ENCODE peak calls at places on chromosomes 13 and 19, in seven cellular contexts. Y, L, H, W, Z, G and U are unnamed samples.

GRCh38 chr19:57708641-57709354 is at the start of gene ZNF154:
- DNase-seq in H (peak), W (peak), Z (no peak), L (no peak), G (no peak), Y (peak), U (no peak)

GRCh38 chr19:11656535-11656934 is 59.3 kb downstream of the ZNF627 start:
- DNase-seq in G (no peak), Z (no peak), W (no peak), H (no peak), L (no peak), Y (no peak), U (no peak)

GRCh38 chr19:19064811-19065745 is 1.3 kb downstream of the SLC25A42 start:
- DNase-seq in L (no peak), Y (no peak), H (no peak), W (peak), G (no peak), Z (no peak), U (no peak)

GRCh38 chr13:38641164-38641948 is 45.5 kb upstream of the FREM2 start:
- DNase-seq in Z (no peak), Y (no peak), L (no peak), W (no peak), H (no peak), G (no peak), U (no peak)

GRCh38 chr19:11335449-11336146 is 3.9 kb downstream of the RAB3D start:
- DNase-seq in L (no peak), G (no peak), H (no peak), Z (no peak), Y (no peak), W (no peak), U (no peak)

GRCh38 chr19:17948967-17949930 is 16.4 kb downstream of the CCDC124 start:
- DNase-seq in Y (no peak), W (no peak), H (no peak), G (no peak), Z (no peak), L (no peak), U (no peak)

GRCh38 chr13:87999141-87999765 is 328.1 kb downstream of the SLITRK5 start:
- DNase-seq in H (peak), L (no peak), Z (no peak), Y (peak), W (no peak), G (no peak), U (no peak)

GRCh38 chr13:89115307-89115706 is 1444.1 kb downstream of the SLITRK5 start:
- DNase-seq in Z (no peak), Y (no peak), L (no peak), H (no peak), W (no peak), G (no peak), U (no peak)

GRCh38 chr19:3509566-3509989 is 3.5 kb downstream of the FZR1 start:
- DNase-seq in H (no peak), Z (no peak), W (no peak), Y (no peak), L (no peak), G (no peak), U (no peak)

GRCh38 chr13:33997574-33997973 is 179.6 kb downstream of the RFC3 start:
- DNase-seq in W (no peak), Y (no peak), G (no peak), H (no peak), L (no peak), Z (no peak), U (no peak)

GRCh38 chr19:58399903-58400637 is 4.6 kb downstream of the RNF225 start:
- DNase-seq in H (no peak), L (no peak), W (no peak), G (peak), Y (no peak), Z (no peak), U (peak)

GRCh38 chr19:44800461-44800860 is 8.4 kb upstream of the BCAM start:
- DNase-seq in H (no peak), L (peak), Y (peak), G (peak), W (peak), Z (peak), U (no peak)

GRCh38 chr13:97460004-97460756 is 26.2 kb downstream of the RAP2A start:
- DNase-seq in H (no peak), Z (no peak), Y (no peak), L (no peak), G (no peak), W (no peak), U (no peak)
- H3K4me3 ChIP-seq in H (no peak), Z (no peak), Y (no peak), L (no peak), G (no peak), W (no peak), U (no peak)

GRCh38 chr19:37950471-37951175 is 43.6 kb downstream of the SIPA1L3 start:
- DNase-seq in L (no peak), W (no peak), H (no peak), Z (no peak), G (no peak), Y (no peak), U (no peak)

GRCh38 chr19:37954421-37954874 is 47.4 kb downstream of the SIPA1L3 start:
- DNase-seq in H (no peak), Z (no peak), G (no peak), Y (no peak), L (no peak), W (no peak), U (no peak)

GRCh38 chr19:37953576-37954303 is 46.7 kb downstream of the SIPA1L3 start:
- DNase-seq in H (no peak), L (no peak), Z (no peak), Y (no peak), W (no peak), G (no peak), U (no peak)

GRCh38 chr19:37953125-37953524 is 46.1 kb downstream of the SIPA1L3 start:
- DNase-seq in Y (no peak), W (no peak), G (no peak), H (no peak), Z (no peak), L (no peak), U (no peak)

GRCh38 chr19:37951816-37952210 is 44.8 kb downstream of the SIPA1L3 start:
- DNase-seq in Y (no peak), Z (no peak), L (no peak), H (no peak), W (no peak), G (no peak), U (no peak)
- H3K4me3 ChIP-seq in Y (no peak), Z (no peak), L (no peak), H (no peak), W (no peak), G (no peak), U (no peak)

GRCh38 chr13:112710855-112711527 is 21.2 kb downstream of the ATP11A start:
- DNase-seq in L (peak), G (peak), Y (no peak), W (no peak), H (no peak), Z (peak), U (no peak)
- H3K4me3 ChIP-seq in L (no peak), G (no peak), Y (peak), W (no peak), H (peak), Z (peak), U (no peak)

DNA sequence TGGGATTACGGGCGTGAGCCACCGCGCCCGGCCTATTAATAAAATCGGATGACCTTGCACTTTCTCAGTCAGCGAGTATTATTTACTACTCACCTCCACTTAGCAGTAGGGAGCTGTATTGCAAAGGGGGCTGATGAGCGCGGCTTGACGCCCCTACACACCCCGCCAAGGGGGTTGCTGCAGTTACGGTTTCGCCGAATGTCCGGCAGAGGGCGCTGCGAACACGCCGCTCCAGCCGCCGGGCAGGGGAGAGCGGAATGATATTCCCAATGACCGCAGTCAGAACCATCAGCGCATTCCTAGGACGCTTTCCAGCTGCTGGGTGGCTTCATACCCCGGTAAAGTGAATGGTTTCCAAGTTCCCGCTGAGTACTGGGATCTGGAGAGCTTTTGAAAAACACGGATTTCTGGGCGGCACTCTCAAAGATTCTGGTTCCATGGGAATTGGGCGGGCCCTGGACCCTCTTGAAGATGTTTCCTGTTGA is 30.0 kb upstream of the TPT1 start:
- DNase-seq in G (peak), L (peak), W (no peak), Y (peak), H (peak), Z (peak), U (no peak)
- H3K4me3 ChIP-seq in G (no peak), L (no peak), W (no peak), Y (no peak), H (no peak), Z (no peak), U (no peak)

GRCh38 chr19:1266818-1267440 is 2.2 kb upstream of the CIRBP start:
- DNase-seq in W (peak), Z (peak), L (no peak), Y (no peak), H (no peak), G (peak), U (no peak)

GRCh38 chr19:1266116-1266817 is 2.9 kb upstream of the CIRBP start:
- DNase-seq in Y (no peak), Z (peak), H (no peak), G (peak), L (no peak), W (peak), U (no peak)

GRCh38 chr19:1268392-1269064 is 604 bp upstream of the CIRBP start:
- DNase-seq in L (no peak), W (no peak), G (no peak), Z (peak), Y (no peak), H (no peak), U (no peak)

GRCh38 chr19:1269065-1269477 is at the start of gene CIRBP:
- DNase-seq in Z (peak), L (peak), W (peak), H (peak), G (peak), Y (peak), U (peak)

DNA sequence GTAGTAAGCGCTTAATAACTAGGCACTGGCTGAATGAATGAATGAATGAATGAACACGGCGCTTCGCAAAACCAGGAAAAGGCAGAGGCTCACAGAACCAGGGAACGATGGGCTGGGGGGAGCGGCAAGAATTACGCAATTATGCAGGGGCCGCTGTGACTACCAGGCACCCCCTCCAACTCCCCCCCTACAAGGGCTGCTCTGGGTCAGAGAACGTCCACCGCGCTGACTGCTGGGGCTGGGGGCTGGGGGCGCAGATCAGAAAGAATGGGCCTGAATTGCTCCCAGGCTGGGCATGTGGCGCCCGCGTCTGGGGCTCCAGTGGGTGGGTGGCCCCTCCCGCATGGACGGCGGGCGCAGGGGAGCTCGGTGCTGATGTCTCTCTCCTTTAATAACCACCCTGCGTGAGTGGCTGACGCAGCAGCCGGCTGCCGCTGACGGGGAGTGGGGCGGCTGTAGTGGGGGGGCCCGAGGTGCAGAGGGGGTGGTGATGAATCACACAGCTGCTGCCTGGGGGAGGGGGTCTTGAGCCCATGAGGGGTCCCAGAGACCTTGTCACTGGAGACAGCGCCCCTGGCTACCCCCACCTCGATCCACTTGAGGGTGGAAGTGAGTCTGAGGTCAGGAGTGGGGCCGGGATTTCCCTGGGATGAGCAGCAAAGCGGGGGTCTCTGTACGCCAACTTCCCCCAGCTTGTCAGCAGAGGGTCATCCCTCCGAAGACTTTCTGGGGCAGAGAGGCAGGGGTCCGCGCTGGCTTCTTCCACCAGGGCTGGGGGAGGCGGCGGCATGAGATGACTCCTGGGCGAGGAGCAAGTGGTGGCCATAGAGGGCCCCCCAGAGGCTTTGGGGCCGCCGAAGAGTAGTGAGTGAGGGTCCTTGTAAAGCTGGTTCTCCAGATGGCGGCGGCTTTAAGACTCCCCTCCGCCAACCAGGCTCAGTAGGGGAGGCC is 1.4 kb upstream of the CIRBP start:
- DNase-seq in W (no peak), Z (peak), Y (no peak), G (no peak), L (no peak), H (no peak), U (no peak)
- H3K4me3 ChIP-seq in W (no peak), Z (no peak), Y (peak), G (no peak), L (no peak), H (peak), U (peak)

GRCh38 chr13:78604782-78605611 is 1.6 kb upstream of the POU4F1 start:
- DNase-seq in Z (no peak), G (no peak), Y (no peak), L (no peak), W (peak), H (no peak), U (no peak)
- H3K4me3 ChIP-seq in Z (no peak), G (no peak), Y (no peak), L (no peak), W (no peak), H (no peak), U (no peak)

GRCh38 chr13:43303040-43303729 is 279.8 kb downstream of the DNAJC15 start:
- DNase-seq in W (peak), G (peak), H (peak), Y (no peak), Z (peak), L (no peak), U (peak)

GRCh38 chr13:43304945-43305344 is 281.6 kb downstream of the DNAJC15 start:
- DNase-seq in H (no peak), L (no peak), W (no peak), Z (no peak), G (no peak), Y (no peak), U (no peak)

GRCh38 chr13:43306364-43306763 is 283.0 kb downstream of the DNAJC15 start:
- DNase-seq in Z (no peak), Y (no peak), W (no peak), H (no peak), L (no peak), G (no peak), U (no peak)

GRCh38 chr13:43305416-43305815 is 282.0 kb downstream of the DNAJC15 start:
- DNase-seq in L (no peak), G (no peak), W (no peak), Y (no peak), H (no peak), Z (no peak), U (no peak)

DNA sequence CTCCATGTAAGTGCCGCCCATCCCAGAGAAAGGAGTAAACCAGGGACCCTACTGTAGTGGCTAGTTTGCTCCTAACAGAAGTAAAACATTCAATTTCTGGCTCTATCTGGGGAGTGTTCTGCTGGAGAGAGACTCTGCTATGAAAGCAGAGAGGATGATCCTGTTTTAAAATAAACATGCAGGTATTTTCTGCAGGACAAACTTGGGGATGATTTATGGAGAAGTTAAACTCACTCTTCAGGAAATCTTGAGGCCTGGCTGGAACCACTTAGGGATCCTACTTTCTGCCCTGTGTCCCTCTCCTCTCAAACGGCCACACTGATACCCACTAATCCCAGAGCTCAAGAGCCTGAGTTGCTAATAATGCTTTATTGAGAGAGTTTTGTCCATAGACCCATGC is 281.1 kb downstream of the DNAJC15 start:
- DNase-seq in G (no peak), L (no peak), Y (no peak), Z (no peak), W (no peak), H (no peak), U (peak)
- H3K4me3 ChIP-seq in G (no peak), L (no peak), Y (no peak), Z (no peak), W (no peak), H (no peak), U (no peak)

GRCh38 chr13:72412481-72412880 is 314.9 kb downstream of the MZT1 start:
- DNase-seq in W (no peak), H (no peak), Y (no peak), Z (no peak), L (no peak), G (no peak), U (no peak)
- H3K4me3 ChIP-seq in W (no peak), H (no peak), Y (no peak), Z (no peak), L (no peak), G (no peak), U (no peak)

GRCh38 chr19:13880059-13880672 is 3.2 kb downstream of the NANOS3 start:
- DNase-seq in L (peak), W (peak), H (peak), Y (peak), Z (peak), G (peak), U (peak)
- H3K4me3 ChIP-seq in L (no peak), W (no peak), H (peak), Y (peak), Z (peak), G (no peak), U (no peak)